ENCODE peak calls at places on chromosome 20, in seven cellular contexts. One of them, this sample, is unnamed.
A peak's percentile ranks its signal among the peaks of the same experiment; 100 is the strongest.

GRCh38 chr20:53660078-53660909 is 66.7 kb upstream of the ZNF217 start:
- DNase-seq in HepG2: no peak
- DNase-seq in HCT116: no peak
- DNase-seq in H1: no peak
- DNase-seq in SK-N-SH: no peak
- DNase-seq in GM12878: no peak
- DNase-seq in K562: no peak
- DNase-seq in this sample: no peak

GRCh38 chr20:62778058-62778457 is 18.2 kb upstream of the MRGBP start:
- DNase-seq in H1: no peak
- DNase-seq in K562: no peak
- DNase-seq in SK-N-SH: no peak
- DNase-seq in HCT116: no peak
- DNase-seq in GM12878: no peak
- DNase-seq in HepG2: no peak
- DNase-seq in this sample: no peak

GRCh38 chr20:40706977-40707582 is 18.0 kb upstream of the MAFB start:
- DNase-seq in K562: no peak
- DNase-seq in HCT116: peak; percentile 33
- DNase-seq in SK-N-SH: no peak
- DNase-seq in GM12878: no peak
- DNase-seq in HepG2: peak; percentile 91
- DNase-seq in H1: no peak
- DNase-seq in this sample: no peak

GRCh38 chr20:33884633-33885032 is 73.5 kb downstream of the CHMP4B start:
- DNase-seq in SK-N-SH: no peak
- DNase-seq in GM12878: no peak
- DNase-seq in HCT116: no peak
- DNase-seq in HepG2: no peak
- DNase-seq in K562: no peak
- DNase-seq in H1: no peak
- DNase-seq in this sample: no peak

GRCh38 chr20:48192109-48192508 is 406.8 kb upstream of the SULF2 start:
- DNase-seq in HepG2: no peak
- DNase-seq in GM12878: no peak
- DNase-seq in HCT116: no peak
- DNase-seq in K562: peak; percentile 51
- DNase-seq in SK-N-SH: no peak
- DNase-seq in H1: no peak
- DNase-seq in this sample: no peak

GRCh38 chr20:6731951-6732580 is 35.4 kb upstream of the BMP2 start:
- DNase-seq in SK-N-SH: no peak
- DNase-seq in K562: no peak
- DNase-seq in GM12878: no peak
- DNase-seq in HepG2: no peak
- DNase-seq in H1: no peak
- DNase-seq in HCT116: no peak
- DNase-seq in this sample: no peak

GRCh38 chr20:48728042-48728837 is 99.6 kb downstream of the PREX1 start:
- DNase-seq in H1: no peak
- DNase-seq in GM12878: no peak
- DNase-seq in HCT116: no peak
- DNase-seq in K562: no peak
- DNase-seq in HepG2: no peak
- DNase-seq in SK-N-SH: no peak
- DNase-seq in this sample: no peak

GRCh38 chr20:19777311-19777710 is 19.3 kb downstream of the RIN2 start:
- DNase-seq in GM12878: no peak
- DNase-seq in SK-N-SH: no peak
- DNase-seq in H1: no peak
- DNase-seq in HepG2: no peak
- DNase-seq in HCT116: no peak
- DNase-seq in K562: no peak
- DNase-seq in this sample: no peak

GRCh38 chr20:20546402-20546801 is 166.0 kb downstream of the RALGAPA2 start:
- DNase-seq in HCT116: no peak
- DNase-seq in H1: no peak
- DNase-seq in HepG2: no peak
- DNase-seq in GM12878: no peak
- DNase-seq in SK-N-SH: no peak
- DNase-seq in K562: no peak
- DNase-seq in this sample: no peak

GRCh38 chr20:7285918-7286556 is 518.6 kb downstream of the BMP2 start:
- DNase-seq in SK-N-SH: peak; percentile 29
- DNase-seq in HepG2: peak; percentile 80
- DNase-seq in K562: peak; percentile 5
- DNase-seq in H1: no peak
- DNase-seq in HCT116: peak; percentile 19
- DNase-seq in GM12878: peak; percentile 12
- DNase-seq in this sample: peak; percentile 76

GRCh38 chr20:18003897-18004296 is 35.1 kb downstream of the MGME1 start:
- DNase-seq in HCT116: no peak
- DNase-seq in SK-N-SH: no peak
- DNase-seq in K562: no peak
- DNase-seq in GM12878: peak; percentile 26
- DNase-seq in HepG2: no peak
- DNase-seq in H1: no peak
- DNase-seq in this sample: no peak

GRCh38 chr20:31516651-31517050 is 2.4 kb downstream of the HM13 start:
- DNase-seq in SK-N-SH: no peak
- DNase-seq in K562: no peak
- DNase-seq in HepG2: no peak
- DNase-seq in H1: no peak
- DNase-seq in HCT116: no peak
- DNase-seq in GM12878: no peak
- DNase-seq in this sample: no peak

GRCh38 chr20:3121271-3121911 is 36.9 kb upstream of the AVP start:
- DNase-seq in GM12878: no peak
- DNase-seq in H1: no peak
- DNase-seq in SK-N-SH: no peak
- DNase-seq in K562: no peak
- DNase-seq in HCT116: no peak
- DNase-seq in HepG2: no peak
- DNase-seq in this sample: no peak

GRCh38 chr20:2149507-2149906 is 47.9 kb downstream of the STK35 start:
- DNase-seq in K562: no peak
- DNase-seq in GM12878: no peak
- DNase-seq in H1: no peak
- DNase-seq in HCT116: no peak
- DNase-seq in SK-N-SH: no peak
- DNase-seq in HepG2: no peak
- DNase-seq in this sample: no peak

GRCh38 chr20:47762699-47763098 is 22.6 kb downstream of the SULF2 start:
- DNase-seq in SK-N-SH: peak; percentile 42
- DNase-seq in H1: no peak
- DNase-seq in HepG2: no peak
- DNase-seq in GM12878: no peak
- DNase-seq in K562: no peak
- DNase-seq in HCT116: no peak
- DNase-seq in this sample: no peak

GRCh38 chr20:64091340-64091739 is 7.1 kb upstream of the LKAAEAR1 start:
- DNase-seq in SK-N-SH: no peak
- DNase-seq in K562: no peak
- DNase-seq in GM12878: no peak
- DNase-seq in HCT116: no peak
- DNase-seq in HepG2: no peak
- DNase-seq in H1: no peak
- DNase-seq in this sample: no peak

GRCh38 chr20:64090165-64090564 is 6.0 kb upstream of the LKAAEAR1 start:
- DNase-seq in H1: no peak
- DNase-seq in HCT116: no peak
- DNase-seq in HepG2: no peak
- DNase-seq in SK-N-SH: peak; percentile 83
- DNase-seq in GM12878: no peak
- DNase-seq in K562: peak; percentile 71
- DNase-seq in this sample: no peak

GRCh38 chr20:64093013-64093503 is 8.9 kb upstream of the LKAAEAR1 start:
- DNase-seq in GM12878: no peak
- DNase-seq in K562: no peak
- DNase-seq in HepG2: peak; percentile 64
- DNase-seq in HCT116: no peak
- DNase-seq in H1: no peak
- DNase-seq in SK-N-SH: no peak
- DNase-seq in this sample: no peak

GRCh38 chr20:64092258-64093012 is 8.2 kb upstream of the LKAAEAR1 start:
- DNase-seq in K562: no peak
- DNase-seq in SK-N-SH: no peak
- DNase-seq in H1: no peak
- DNase-seq in GM12878: no peak
- DNase-seq in HepG2: no peak
- DNase-seq in HCT116: no peak
- DNase-seq in this sample: no peak

GRCh38 chr20:64091762-64092161 is 7.6 kb upstream of the LKAAEAR1 start:
- DNase-seq in SK-N-SH: peak; percentile 79
- DNase-seq in HepG2: no peak
- DNase-seq in K562: no peak
- DNase-seq in H1: no peak
- DNase-seq in HCT116: no peak
- DNase-seq in GM12878: no peak
- DNase-seq in this sample: no peak
- H3K27ac ChIP-seq in SK-N-SH: peak overlapping the region; percentile 8
- H3K27ac ChIP-seq in HepG2: no peak overlapping the region
- H3K27ac ChIP-seq in K562: no peak overlapping the region
- H3K27ac ChIP-seq in H1: no peak overlapping the region
- H3K27ac ChIP-seq in HCT116: no peak overlapping the region
- H3K27ac ChIP-seq in GM12878: no peak overlapping the region
- H3K27ac ChIP-seq in this sample: no peak overlapping the region

GRCh38 chr20:64225166-64225595 is 30.4 kb upstream of the PCMTD2 start:
- DNase-seq in K562: no peak
- DNase-seq in SK-N-SH: no peak
- DNase-seq in HCT116: no peak
- DNase-seq in GM12878: no peak
- DNase-seq in H1: no peak
- DNase-seq in HepG2: no peak
- DNase-seq in this sample: no peak

GRCh38 chr20:64225828-64226598 is 29.5 kb upstream of the PCMTD2 start:
- DNase-seq in HCT116: no peak
- DNase-seq in H1: no peak
- DNase-seq in HepG2: no peak
- DNase-seq in SK-N-SH: no peak
- DNase-seq in K562: no peak
- DNase-seq in GM12878: no peak
- DNase-seq in this sample: no peak

GRCh38 chr20:64222851-64223525 is 32.6 kb upstream of the PCMTD2 start:
- DNase-seq in H1: no peak
- DNase-seq in SK-N-SH: no peak
- DNase-seq in K562: no peak
- DNase-seq in HCT116: no peak
- DNase-seq in GM12878: no peak
- DNase-seq in HepG2: no peak
- DNase-seq in this sample: no peak

GRCh38 chr20:64223526-64224067 is 32.0 kb upstream of the PCMTD2 start:
- DNase-seq in SK-N-SH: no peak
- DNase-seq in K562: peak; percentile 80
- DNase-seq in H1: peak; percentile 63
- DNase-seq in GM12878: no peak
- DNase-seq in HepG2: peak; percentile 67
- DNase-seq in HCT116: no peak
- DNase-seq in this sample: no peak

DNA sequence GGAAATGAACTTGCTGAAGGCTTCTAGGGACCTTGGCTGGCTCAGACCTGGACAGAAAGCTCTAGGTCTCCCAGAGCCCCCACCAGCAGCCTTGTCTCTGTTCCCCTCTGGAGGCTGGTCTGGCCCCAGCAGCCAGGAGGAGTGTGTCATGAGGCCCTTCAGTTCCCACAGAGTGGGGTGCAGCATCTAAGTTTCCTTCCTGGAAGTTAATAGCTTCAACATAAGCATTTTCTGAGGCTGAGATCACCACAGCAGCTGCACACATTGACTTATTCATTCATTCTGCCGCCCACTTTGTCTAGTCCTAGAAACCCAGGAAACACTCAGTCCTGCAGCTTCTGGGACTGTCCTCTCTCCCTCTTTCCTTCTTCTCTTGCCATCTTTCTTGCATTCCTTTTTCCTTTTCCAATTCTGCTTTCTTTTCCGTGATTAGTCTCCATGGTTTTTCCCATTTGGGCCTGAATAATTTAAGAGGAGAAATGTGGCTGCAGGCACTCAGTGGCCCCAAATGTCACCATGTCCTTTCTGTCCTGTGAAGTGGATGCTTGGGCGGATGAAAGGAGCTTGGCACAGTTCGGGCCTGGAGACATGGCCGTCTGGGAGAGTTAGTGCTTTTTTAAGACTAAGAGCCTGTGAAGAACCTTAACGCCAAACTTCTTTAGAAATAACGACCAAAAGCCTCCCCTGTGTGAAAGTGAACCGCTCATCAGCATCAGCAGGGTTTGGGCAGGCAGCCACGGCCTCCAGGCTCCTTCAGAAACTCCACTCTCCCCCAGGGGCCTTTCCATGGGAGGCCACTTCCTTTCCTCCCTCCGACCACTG is 31.0 kb upstream of the PCMTD2 start:
- DNase-seq in HCT116: no peak
- DNase-seq in SK-N-SH: no peak
- DNase-seq in H1: no peak
- DNase-seq in K562: no peak
- DNase-seq in GM12878: no peak
- DNase-seq in HepG2: no peak
- DNase-seq in this sample: no peak
- H3K4me3 ChIP-seq in HCT116: no peak overlapping the region
- H3K4me3 ChIP-seq in SK-N-SH: no peak overlapping the region
- H3K4me3 ChIP-seq in H1: no peak overlapping the region
- H3K4me3 ChIP-seq in K562: no peak overlapping the region
- H3K4me3 ChIP-seq in GM12878: no peak overlapping the region
- H3K4me3 ChIP-seq in HepG2: no peak overlapping the region
- H3K4me3 ChIP-seq in this sample: no peak overlapping the region

DNA sequence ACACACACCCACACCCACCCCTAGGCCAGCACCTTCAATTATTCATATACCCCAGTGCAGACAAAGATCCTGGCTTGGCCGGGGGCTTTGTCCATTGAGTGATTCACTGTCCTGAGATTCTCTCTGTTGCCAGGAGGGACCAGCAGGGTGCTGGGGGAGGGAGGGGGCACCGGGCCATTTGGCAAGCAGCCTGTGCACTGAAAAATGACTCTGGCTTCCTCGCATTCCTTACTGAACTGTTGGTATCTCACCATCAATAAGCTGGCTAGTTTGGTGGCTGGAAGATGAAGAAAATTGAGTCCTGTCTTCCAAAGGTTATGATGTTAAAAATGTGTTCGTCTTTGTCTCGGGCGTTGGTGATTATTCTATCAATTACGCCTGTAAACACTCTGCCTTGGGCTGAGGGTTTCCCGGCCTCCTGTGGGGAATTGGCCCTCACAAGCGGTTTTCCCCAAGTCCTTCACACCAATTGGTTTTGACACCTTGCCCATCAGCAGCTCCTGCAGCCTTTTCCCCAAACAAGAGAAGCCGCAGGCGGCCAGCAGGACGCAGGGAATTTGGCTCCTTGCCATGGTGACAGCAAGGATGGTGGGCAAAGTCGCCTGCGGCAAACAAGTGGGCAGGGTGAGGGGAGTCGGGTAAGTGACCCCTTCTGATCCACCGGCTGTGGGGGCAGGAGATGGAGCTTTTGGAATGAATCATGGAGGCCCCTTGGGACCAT is 4.9 kb downstream of the VSTM2L start:
- DNase-seq in HepG2: no peak
- DNase-seq in HCT116: no peak
- DNase-seq in K562: no peak
- DNase-seq in H1: no peak
- DNase-seq in SK-N-SH: peak; percentile 85
- DNase-seq in GM12878: no peak
- DNase-seq in this sample: no peak
- TF ChIP-seq SIN3A in HepG2: no peak
- TF ChIP-seq SIN3A in HCT116: no peak
- TF ChIP-seq SIN3A in K562: no peak
- TF ChIP-seq SIN3A in H1: no peak
- TF ChIP-seq SIN3A in SK-N-SH: no peak
- TF ChIP-seq SIN3A in GM12878: no peak
- TF ChIP-seq SIN3A in this sample: no peak

GRCh38 chr20:45053441-45054351 is 47.2 kb downstream of the KCNS1 start:
- DNase-seq in H1: no peak
- DNase-seq in SK-N-SH: no peak
- DNase-seq in HCT116: no peak
- DNase-seq in GM12878: no peak
- DNase-seq in HepG2: no peak
- DNase-seq in K562: no peak
- DNase-seq in this sample: no peak
- H3K27ac ChIP-seq in H1: no peak overlapping the region
- H3K27ac ChIP-seq in SK-N-SH: peak overlapping the region; percentile 88
- H3K27ac ChIP-seq in HCT116: no peak overlapping the region
- H3K27ac ChIP-seq in GM12878: peak overlapping the region; percentile 39
- H3K27ac ChIP-seq in HepG2: no peak overlapping the region
- H3K27ac ChIP-seq in K562: no peak overlapping the region
- H3K27ac ChIP-seq in this sample: no peak overlapping the region

This sample was measured in Panc1.